ENCODE peak calls at places on chromosomes 12 and 14, in five cellular contexts. One of them, this sample, is unnamed.

GRCh38 chr14:20624495-20625070 is 16.9 kb downstream of the OR6S1 start:
- DNase-seq in C1 segment of cervical spinal cord: no peak
- DNase-seq in HEK293T: peak; percentile 48
- DNase-seq in LoVo: peak; percentile 91
- DNase-seq in GM19239: no peak
- DNase-seq in this sample: no peak

GRCh38 chr14:49970474-49971147 is 77.7 kb downstream of the ARF6 start:
- DNase-seq in C1 segment of cervical spinal cord: no peak
- DNase-seq in GM19239: no peak
- DNase-seq in HEK293T: peak; percentile 32
- DNase-seq in LoVo: no peak
- DNase-seq in this sample: no peak

GRCh38 chr14:24806061-24806678 is 172.2 kb upstream of the GZMB start:
- DNase-seq in LoVo: peak; percentile 70
- DNase-seq in C1 segment of cervical spinal cord: no peak
- DNase-seq in HEK293T: peak; percentile 58
- DNase-seq in GM19239: peak; percentile 27
- DNase-seq in this sample: peak; percentile 40

GRCh38 chr12:14272954-14273910 is 92.2 kb upstream of the ATF7IP start:
- DNase-seq in LoVo: no peak
- DNase-seq in C1 segment of cervical spinal cord: no peak
- DNase-seq in HEK293T: no peak
- DNase-seq in GM19239: no peak
- DNase-seq in this sample: no peak

GRCh38 chr14:81429028-81429427 is 28.9 kb upstream of the STON2 start:
- DNase-seq in LoVo: no peak
- DNase-seq in GM19239: no peak
- DNase-seq in HEK293T: no peak
- DNase-seq in C1 segment of cervical spinal cord: no peak
- DNase-seq in this sample: no peak

GRCh38 chr14:72646861-72647528 is 246.9 kb downstream of the DPF3 start:
- DNase-seq in C1 segment of cervical spinal cord: no peak
- DNase-seq in LoVo: no peak
- DNase-seq in HEK293T: no peak
- DNase-seq in GM19239: no peak
- DNase-seq in this sample: no peak

GRCh38 chr14:73743431-73743931 is 29.3 kb upstream of the PNMA1 start:
- DNase-seq in LoVo: no peak
- DNase-seq in HEK293T: no peak
- DNase-seq in GM19239: no peak
- DNase-seq in C1 segment of cervical spinal cord: no peak
- DNase-seq in this sample: no peak

GRCh38 chr12:123705935-123706334 is 6.2 kb upstream of the ATP6V0A2 start:
- DNase-seq in LoVo: no peak
- DNase-seq in HEK293T: peak; percentile 26
- DNase-seq in C1 segment of cervical spinal cord: no peak
- DNase-seq in GM19239: no peak
- DNase-seq in this sample: no peak

GRCh38 chr14:79514700-79515099 is 696.6 kb downstream of the DIO2 start:
- DNase-seq in LoVo: peak; percentile 7
- DNase-seq in HEK293T: no peak
- DNase-seq in C1 segment of cervical spinal cord: no peak
- DNase-seq in GM19239: no peak
- DNase-seq in this sample: no peak

GRCh38 chr14:51473808-51474207 is 177.9 kb upstream of the FRMD6 start:
- DNase-seq in GM19239: no peak
- DNase-seq in HEK293T: no peak
- DNase-seq in LoVo: no peak
- DNase-seq in C1 segment of cervical spinal cord: no peak
- DNase-seq in this sample: no peak

GRCh38 chr12:127485528-127485927 is 781.4 kb upstream of the TMEM132C start:
- DNase-seq in HEK293T: no peak
- DNase-seq in C1 segment of cervical spinal cord: no peak
- DNase-seq in GM19239: no peak
- DNase-seq in LoVo: peak; percentile 76
- DNase-seq in this sample: no peak

GRCh38 chr12:124792961-124793441 is 70.7 kb downstream of the SCARB1 start:
- DNase-seq in C1 segment of cervical spinal cord: no peak
- DNase-seq in HEK293T: no peak
- DNase-seq in LoVo: no peak
- DNase-seq in GM19239: no peak
- DNase-seq in this sample: no peak

GRCh38 chr12:46303039-46303666 is 34.3 kb upstream of the SLC38A1 start:
- DNase-seq in LoVo: peak; percentile 50
- DNase-seq in C1 segment of cervical spinal cord: no peak
- DNase-seq in GM19239: peak; percentile 28
- DNase-seq in HEK293T: peak; percentile 22
- DNase-seq in this sample: peak; percentile 30

GRCh38 chr12:117897379-117898161 is 71.2 kb downstream of the KSR2 start:
- DNase-seq in LoVo: no peak
- DNase-seq in C1 segment of cervical spinal cord: no peak
- DNase-seq in GM19239: no peak
- DNase-seq in HEK293T: no peak
- DNase-seq in this sample: peak; percentile 27

GRCh38 chr12:2904260-2904659 is 13.6 kb downstream of the TULP3 start:
- DNase-seq in LoVo: no peak
- DNase-seq in GM19239: no peak
- DNase-seq in HEK293T: no peak
- DNase-seq in C1 segment of cervical spinal cord: no peak
- DNase-seq in this sample: no peak

GRCh38 chr12:92574046-92574783 is 128.6 kb upstream of the PLEKHG7 start:
- DNase-seq in C1 segment of cervical spinal cord: no peak
- DNase-seq in GM19239: no peak
- DNase-seq in LoVo: no peak
- DNase-seq in HEK293T: peak; percentile 21
- DNase-seq in this sample: no peak

GRCh38 chr14:99215277-99215676 is 56.7 kb downstream of the BCL11B start:
- DNase-seq in HEK293T: no peak
- DNase-seq in C1 segment of cervical spinal cord: no peak
- DNase-seq in GM19239: no peak
- DNase-seq in LoVo: no peak
- DNase-seq in this sample: no peak

GRCh38 chr14:68939893-68940613 is 39.0 kb downstream of the ACTN1 start:
- DNase-seq in GM19239: no peak
- DNase-seq in LoVo: no peak
- DNase-seq in C1 segment of cervical spinal cord: no peak
- DNase-seq in HEK293T: peak; percentile 67
- DNase-seq in this sample: no peak

GRCh38 chr12:131473721-131474709 is 236.9 kb upstream of the SFSWAP start:
- DNase-seq in GM19239: no peak
- DNase-seq in HEK293T: no peak
- DNase-seq in LoVo: no peak
- DNase-seq in C1 segment of cervical spinal cord: no peak
- DNase-seq in this sample: no peak

GRCh38 chr12:18468521-18469075 is 207.3 kb downstream of the PIK3C2G start:
- DNase-seq in GM19239: no peak
- DNase-seq in C1 segment of cervical spinal cord: no peak
- DNase-seq in LoVo: no peak
- DNase-seq in HEK293T: no peak
- DNase-seq in this sample: no peak

GRCh38 chr12:93183940-93184663 is 193.6 kb upstream of the NUDT4 start:
- DNase-seq in LoVo: no peak
- DNase-seq in GM19239: no peak
- DNase-seq in C1 segment of cervical spinal cord: peak; percentile 22
- DNase-seq in HEK293T: no peak
- DNase-seq in this sample: peak; percentile 51

GRCh38 chr12:15274561-15274967 is 47.7 kb upstream of the PTPRO start:
- DNase-seq in LoVo: peak; percentile 73
- DNase-seq in HEK293T: no peak
- DNase-seq in GM19239: no peak
- DNase-seq in C1 segment of cervical spinal cord: no peak
- DNase-seq in this sample: no peak

GRCh38 chr12:2944401-2945047 is 14.7 kb upstream of the TEAD4 start:
- DNase-seq in LoVo: peak; percentile 79
- DNase-seq in HEK293T: peak; percentile 55
- DNase-seq in GM19239: peak; percentile 40
- DNase-seq in C1 segment of cervical spinal cord: no peak
- DNase-seq in this sample: peak; percentile 65

GRCh38 chr12:93163260-93164036 is 214.3 kb upstream of the NUDT4 start:
- DNase-seq in GM19239: no peak
- DNase-seq in LoVo: no peak
- DNase-seq in HEK293T: no peak
- DNase-seq in C1 segment of cervical spinal cord: no peak
- DNase-seq in this sample: no peak

GRCh38 chr12:70393787-70394519 is 27.9 kb downstream of the KCNMB4 start:
- DNase-seq in HEK293T: no peak
- DNase-seq in C1 segment of cervical spinal cord: no peak
- DNase-seq in GM19239: no peak
- DNase-seq in LoVo: no peak
- DNase-seq in this sample: no peak

GRCh38 chr12:89064780-89065179 is 287.5 kb downstream of the DUSP6 start:
- DNase-seq in LoVo: no peak
- DNase-seq in HEK293T: no peak
- DNase-seq in GM19239: no peak
- DNase-seq in C1 segment of cervical spinal cord: no peak
- DNase-seq in this sample: no peak

GRCh38 chr14:54567224-54567633 is 301 bp downstream of the SAMD4A start:
- DNase-seq in GM19239: no peak
- DNase-seq in C1 segment of cervical spinal cord: peak; percentile 49
- DNase-seq in HEK293T: peak; percentile 24
- DNase-seq in LoVo: no peak
- DNase-seq in this sample: no peak

GRCh38 chr14:100129161-100129589 is 30.3 kb downstream of the DEGS2 start:
- DNase-seq in C1 segment of cervical spinal cord: no peak
- DNase-seq in LoVo: no peak
- DNase-seq in HEK293T: no peak
- DNase-seq in GM19239: no peak
- DNase-seq in this sample: no peak

GRCh38 chr14:92687681-92688433 is 60.6 kb downstream of the LGMN start:
- DNase-seq in LoVo: no peak
- DNase-seq in GM19239: no peak
- DNase-seq in HEK293T: no peak
- DNase-seq in C1 segment of cervical spinal cord: no peak
- DNase-seq in this sample: no peak

GRCh38 chr12:76836633-76837032 is 42.2 kb downstream of the CSRP2 start:
- DNase-seq in LoVo: no peak
- DNase-seq in GM19239: no peak
- DNase-seq in C1 segment of cervical spinal cord: no peak
- DNase-seq in HEK293T: no peak
- DNase-seq in this sample: no peak